ENCODE peak calls at places on chromosomes 5 and 9, in ten cellular contexts. B is glutamatergic neuron; F is GM12878; A is NCI-H69; Y is LoVo; U is GM12865; M is naive thymus-derived CD8-positive, alpha-beta T cell; O is H9; S is effector memory CD8-positive, alpha-beta T cell; V is germinal center. H is an unnamed sample.

GRCh38 chr9:37997636-37998374 is 71.2 kb downstream of the SHB start:
- DNase-seq in V (no peak), O (no peak), B (peak), S (no peak), A (no peak), U (no peak), M (no peak), F (no peak), Y (no peak), H (no peak)

GRCh38 chr9:13816837-13817236 is 497.1 kb downstream of the NFIB start:
- DNase-seq in B (no peak), M (no peak), A (no peak), V (no peak), O (no peak), F (no peak), U (no peak), Y (no peak), S (no peak), H (no peak)

GRCh38 chr5:14614490-14614889 is 32.9 kb downstream of the OTULINL start:
- DNase-seq in Y (no peak), U (no peak), A (no peak), B (no peak), S (no peak), F (no peak), M (no peak), V (no peak), O (no peak), H (no peak)

GRCh38 chr5:149439899-149440655 is 61.0 kb upstream of the IL17B start:
- DNase-seq in A (peak), B (no peak), M (no peak), U (no peak), O (peak), F (no peak), V (no peak), Y (peak), S (no peak), H (no peak)

GRCh38 chr9:16871358-16872151 is 1.1 kb upstream of the BNC2 start:
- DNase-seq in Y (no peak), V (peak), M (no peak), S (peak), B (peak), A (peak), O (peak), U (peak), F (no peak), H (peak)

GRCh38 chr9:4167728-4168127 is 132.1 kb downstream of the GLIS3 start:
- DNase-seq in U (no peak), F (no peak), V (no peak), Y (no peak), B (no peak), M (no peak), S (no peak), A (no peak), O (no peak), H (no peak)

GRCh38 chr5:98933446-98934072 is 4.8 kb upstream of the CHD1 start:
- DNase-seq in S (peak), U (peak), Y (no peak), B (no peak), V (peak), O (no peak), M (peak), A (no peak), F (peak), H (no peak)

GRCh38 chr9:84385357-84386040 is 44.9 kb upstream of the SLC28A3 start:
- DNase-seq in S (no peak), Y (no peak), O (no peak), F (no peak), B (no peak), M (no peak), V (no peak), A (no peak), U (no peak), H (no peak)

GRCh38 chr9:124297553-124297905 is 39.8 kb downstream of the NEK6 start:
- DNase-seq in A (no peak), M (no peak), U (no peak), O (peak), V (no peak), Y (peak), B (no peak), F (no peak), S (no peak), H (no peak)

GRCh38 chr5:119074419-119074818 is 3.5 kb downstream of the DMXL1 start:
- DNase-seq in V (peak), F (peak), O (no peak), S (no peak), B (no peak), A (no peak), U (peak), M (no peak), Y (no peak), H (no peak)

GRCh38 chr9:89497181-89497963 is 541 bp downstream of the SEMA4D start:
- DNase-seq in U (peak), F (no peak), A (peak), S (peak), Y (no peak), M (no peak), B (peak), O (no peak), V (peak), H (no peak)

GRCh38 chr5:96641368-96641767 is 20.8 kb upstream of the CAST start:
- DNase-seq in B (no peak), O (no peak), A (no peak), M (no peak), V (no peak), Y (no peak), S (no peak), U (no peak), F (no peak), H (no peak)

GRCh38 chr9:38119570-38119969 is 50.5 kb upstream of the SHB start:
- DNase-seq in A (peak), U (no peak), V (no peak), O (no peak), M (no peak), S (no peak), B (no peak), Y (no peak), F (no peak), H (no peak)

GRCh38 chr9:18359335-18359734 is 114.6 kb upstream of the ADAMTSL1 start:
- DNase-seq in M (no peak), B (no peak), O (no peak), V (no peak), U (no peak), A (no peak), Y (no peak), S (no peak), F (no peak), H (no peak)

GRCh38 chr9:94639996-94640376 is 668 bp upstream of the FBP1 start:
- DNase-seq in F (no peak), U (no peak), S (no peak), Y (no peak), B (no peak), A (no peak), V (no peak), M (no peak), O (peak), H (no peak)

GRCh38 chr9:35749515-35750255 is 598 bp downstream of the RGP1 start:
- DNase-seq in Y (peak), U (peak), F (no peak), V (peak), A (peak), S (no peak), M (peak), B (no peak), O (peak), H (no peak)

GRCh38 chr9:132673355-132673754 is 3.1 kb downstream of the GTF3C4 start:
- DNase-seq in O (peak), A (peak), V (peak), U (peak), B (no peak), F (no peak), M (no peak), Y (no peak), S (no peak), H (no peak)

H was measured in tibial artery.